ENCODE peak calls at places on chromosomes 13 and 19, in six cellular contexts. V is bronchial epithelial cell, D is neural crest cell, K is nephron progenitor cell, G is fibroblast of pulmonary artery, X is MCF 10A. I is an unnamed sample.

GRCh38 chr19:45568732-45569131 is 15.9 kb downstream of the OPA3 start:
- DNase-seq in G (peak; percentile 59), V (peak; percentile 97), X (peak; percentile 88), D (no peak), K (no peak), I (no peak)

GRCh38 chr19:35596366-35596999 is 10.5 kb downstream of the PMIS2 start:
- DNase-seq in V (no peak), X (peak; percentile 16), D (no peak), K (no peak), G (peak; percentile 14), I (no peak)

GRCh38 chr19:17778621-17779280 is 16.2 kb upstream of the B3GNT3 start:
- DNase-seq in D (no peak), X (no peak), G (no peak), K (peak; percentile 52), V (peak; percentile 31), I (no peak)

GRCh38 chr13:90156390-90156789 is 1191.1 kb upstream of the MIR17HG start:
- DNase-seq in K (no peak), X (no peak), G (no peak), D (no peak), V (no peak), I (no peak)

GRCh38 chr13:19862511-19863313 is 737 bp downstream of the ZMYM5 start:
- DNase-seq in V (peak; percentile 30), G (peak; percentile 16), D (peak; percentile 21), K (no peak), X (peak; percentile 47), I (no peak)

GRCh38 chr13:78603240-78603947 is at the start of gene POU4F1:
- DNase-seq in G (peak; percentile 29), K (peak; percentile 83), V (peak; percentile 29), X (no peak), D (no peak), I (no peak)

GRCh38 chr19:7916137-7916907 is 1.7 kb downstream of the TGFBR3L start:
- DNase-seq in K (peak; percentile 65), V (no peak), X (no peak), D (no peak), G (no peak), I (no peak)

GRCh38 chr13:57569981-57570380 is 61.6 kb upstream of the PCDH17 start:
- DNase-seq in D (no peak), K (no peak), G (no peak), V (no peak), X (peak; percentile 1), I (no peak)

GRCh38 chr13:112248909-112249592 is 127.1 kb upstream of the SPACA7 start:
- DNase-seq in X (no peak), V (no peak), K (no peak), G (no peak), D (no peak), I (peak; percentile 60)

GRCh38 chr13:93364166-93364565 is 137.6 kb downstream of the GPC6 start:
- DNase-seq in X (no peak), K (no peak), D (no peak), G (peak; percentile 55), V (peak; percentile 17), I (no peak)

GRCh38 chr19:2675892-2676291 is 26.6 kb downstream of the GNG7 start:
- DNase-seq in D (no peak), G (no peak), X (no peak), V (no peak), K (no peak), I (no peak)

GRCh38 chr19:3982701-3983541 is 2.3 kb downstream of the EEF2 start:
- DNase-seq in D (no peak), V (peak; percentile 71), X (peak; percentile 83), G (peak; percentile 42), K (no peak), I (no peak)

GRCh38 chr13:67438465-67438864 is 208.3 kb upstream of the PCDH9 start:
- DNase-seq in D (no peak), G (no peak), V (no peak), X (peak; percentile 30), K (no peak), I (no peak)

GRCh38 chr19:56840452-56841193 is at the start of the genes PEG3 and ZIM2:
- DNase-seq in X (no peak), G (peak; percentile 1), K (no peak), D (no peak), V (no peak), I (no peak)

GRCh38 chr19:44585371-44586141 is 27.8 kb upstream of the IGSF23 start:
- DNase-seq in V (peak; percentile 46), D (no peak), K (no peak), G (peak; percentile 61), X (peak; percentile 53), I (no peak)

GRCh38 chr19:33872445-33873320 is 76.0 kb downstream of the KCTD15 start:
- DNase-seq in G (no peak), V (peak; percentile 76), X (no peak), K (no peak), D (no peak), I (peak; percentile 34)

GRCh38 chr13:44484562-44485164 is 91.5 kb downstream of the TSC22D1 start:
- DNase-seq in D (no peak), V (no peak), K (no peak), X (no peak), G (no peak), I (no peak)

GRCh38 chr19:12778020-12778904 is 2.9 kb upstream of the HOOK2 start:
- DNase-seq in D (peak; percentile 40), V (peak; percentile 60), X (peak; percentile 80), K (peak; percentile 54), G (peak; percentile 90), I (no peak)

GRCh38 chr19:28715157-28715556 is 497.8 kb downstream of the UQCRFS1 start:
- DNase-seq in G (no peak), D (no peak), V (no peak), X (no peak), K (no peak), I (no peak)

GRCh38 chr13:87777395-87777794 is 106.2 kb downstream of the SLITRK5 start:
- DNase-seq in G (no peak), K (no peak), V (no peak), X (peak; percentile 23), D (no peak), I (no peak)

GRCh38 chr19:40219721-40220276 is 1.6 kb upstream of the TTC9B start:
- DNase-seq in D (no peak), K (no peak), G (peak; percentile 75), V (peak; percentile 90), X (peak; percentile 81), I (no peak)

GRCh38 chr19:36460046-36460445 is 29.3 kb downstream of the ZNF566 start:
- DNase-seq in G (peak; percentile 8), D (no peak), X (no peak), V (no peak), K (no peak), I (no peak)

GRCh38 chr19:39409886-39410619 is 2.4 kb upstream of the PLEKHG2 start:
- DNase-seq in X (no peak), G (peak; percentile 83), D (no peak), K (peak; percentile 59), V (peak; percentile 56), I (peak; percentile 91)

GRCh38 chr19:58196911-58197616 is 14.2 kb downstream of the ZNF274 start:
- DNase-seq in K (no peak), V (peak; percentile 26), G (peak; percentile 43), D (no peak), X (peak; percentile 36), I (no peak)

GRCh38 chr13:42272115-42272756 is at the start of gene AKAP11:
- DNase-seq in V (no peak), X (peak; percentile 34), K (peak; percentile 74), D (peak; percentile 38), G (peak; percentile 49), I (peak; percentile 87)

GRCh38 chr13:111122056-111122455 is 6.9 kb downstream of the ARHGEF7 start:
- DNase-seq in K (peak; percentile 58), X (no peak), D (no peak), V (no peak), G (no peak), I (no peak)

GRCh38 chr13:45966715-45967114 is 85.8 kb downstream of the ZC3H13 start:
- DNase-seq in V (no peak), G (no peak), X (no peak), D (no peak), K (no peak), I (no peak)

GRCh38 chr19:53019684-53020083 is 6.0 kb downstream of the ERVV-1 start:
- DNase-seq in D (no peak), V (no peak), K (no peak), G (peak; percentile 16), X (no peak), I (no peak)
- TF ChIP-seq CTCF in D (no peak), V (peak; percentile 31), K (no peak), G (peak; percentile 17), X (no peak), I (no peak)

GRCh38 chr13:77016241-77016812 is 10.6 kb downstream of the FBXL3 start:
- DNase-seq in X (no peak), V (no peak), D (no peak), K (no peak), G (no peak), I (no peak)

GRCh38 chr13:77013853-77014542 is 13.0 kb downstream of the FBXL3 start:
- DNase-seq in D (no peak), V (no peak), X (no peak), G (no peak), K (no peak), I (no peak)

GRCh38 chr13:77019756-77020155 is 7.2 kb downstream of the FBXL3 start:
- DNase-seq in D (no peak), K (no peak), V (no peak), G (no peak), X (no peak), I (no peak)

GRCh38 chr13:77014906-77015685 is 11.9 kb downstream of the FBXL3 start:
- DNase-seq in D (no peak), K (no peak), V (no peak), G (no peak), X (no peak), I (no peak)

DNA sequence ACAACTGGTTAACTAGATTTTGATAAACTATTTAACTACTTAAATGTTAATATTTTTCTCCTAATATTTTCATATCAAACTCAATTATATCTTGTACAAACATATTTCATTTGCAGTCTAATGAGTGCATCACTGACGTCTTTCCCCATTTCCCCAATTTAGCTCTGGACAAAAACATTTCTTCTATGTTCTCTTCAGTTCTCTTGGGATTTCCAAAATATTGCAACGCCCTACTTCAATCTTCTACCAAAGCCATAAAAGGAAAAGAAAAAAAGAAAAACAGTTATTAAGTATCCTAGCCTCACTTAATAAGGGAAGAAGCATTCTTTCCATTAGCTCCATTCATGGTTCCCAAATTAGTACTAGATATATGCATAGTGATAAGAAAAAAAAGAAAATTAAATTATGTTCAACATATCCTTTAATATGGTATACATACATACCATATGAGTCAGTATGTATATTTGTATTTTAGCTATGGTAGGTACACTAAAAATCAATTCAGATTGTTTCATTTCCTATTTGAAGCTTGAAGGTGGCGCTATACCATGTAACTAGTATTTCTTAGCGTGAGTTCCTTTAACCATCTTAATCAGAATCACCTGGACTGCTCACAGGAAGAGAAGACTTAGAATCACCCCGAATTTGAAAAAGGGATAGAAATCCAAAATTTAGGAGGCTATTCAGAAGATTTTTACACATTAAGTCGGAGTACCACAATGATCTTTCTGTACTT is 9.9 kb downstream of the FBXL3 start:
- DNase-seq in G (no peak), D (no peak), V (no peak), X (no peak), K (no peak), I (no peak)
- TF ChIP-seq CTCF in G (no peak), D (no peak), V (no peak), X (no peak), K (no peak), I (no peak)

GRCh38 chr13:80338781-80339577 is 1.9 kb downstream of the SPRY2 start:
- DNase-seq in V (peak; percentile 55), X (peak; percentile 62), D (peak; percentile 65), K (peak; percentile 79), G (peak; percentile 87), I (peak; percentile 88)
- TF ChIP-seq CTCF in V (peak; percentile 5), X (no peak), D (peak; percentile 31), K (no peak), G (peak; percentile 33), I (peak; percentile 37)

GRCh38 chr19:11675569-11675968 is 63.2 kb downstream of the ZNF823 start:
- DNase-seq in K (no peak), G (no peak), D (no peak), X (no peak), V (no peak), I (no peak)
- TF ChIP-seq CTCF in K (no peak), G (no peak), D (no peak), X (no peak), V (no peak), I (no peak)